ENCODE peak calls at places on chromosomes 5 and 9, in five cellular contexts. K, H, V, M and J are unnamed samples.
A peak's percentile ranks its signal among the peaks of the same experiment; 100 is the strongest.

GRCh38 chr9:36873247-36873875 is 160.7 kb downstream of the PAX5 start:
- DNase-seq in H (no peak), M (peak; percentile 45), K (peak; percentile 56), V (no peak), J (no peak)

GRCh38 chr9:72816666-72817065 is 136.2 kb downstream of the ALDH1A1 start:
- DNase-seq in K (no peak), H (no peak), V (no peak), M (no peak), J (no peak)

GRCh38 chr9:16039103-16039987 is 486.5 kb downstream of the CCDC171 start:
- DNase-seq in V (no peak), H (no peak), M (peak; percentile 28), K (no peak), J (no peak)

GRCh38 chr5:133947431-133947841 is 21.0 kb downstream of the C5orf15 start:
- DNase-seq in K (no peak), H (no peak), V (no peak), M (no peak), J (no peak)

GRCh38 chr9:111050819-111051218 is 12.5 kb upstream of the LPAR1 start:
- DNase-seq in M (no peak), K (no peak), V (no peak), H (no peak), J (no peak)

GRCh38 chr5:56328753-56329560 is 95.8 kb upstream of the ANKRD55 start:
- DNase-seq in K (no peak), V (no peak), M (no peak), H (no peak), J (peak; percentile 72)

GRCh38 chr5:67214713-67215591 is 18.4 kb upstream of the CD180 start:
- DNase-seq in V (no peak), M (no peak), H (no peak), K (peak; percentile 53), J (no peak)

GRCh38 chr5:156475831-156476551 is 149.0 kb downstream of the SGCD start:
- DNase-seq in H (no peak), V (no peak), K (no peak), M (no peak), J (peak; percentile 82)

GRCh38 chr5:151772868-151773561 is 1.3 kb downstream of the G3BP1 start:
- DNase-seq in H (no peak), M (no peak), V (no peak), K (peak; percentile 28), J (peak; percentile 21)